ENCODE peak calls at places on chromosomes 5 and 9, in ten cellular contexts. D is GM12891, G is heart left ventricle, F is transverse colon, J is lower leg skin, Q is H54, Y is prostate gland, N is esophagus squamous epithelium, C is uterus, V is GM12892. I is an unnamed sample.

GRCh38 chr9:69175488-69175872 is 1.4 kb downstream of the TJP2 start:
- DNase-seq in Y (no peak), G (no peak), N (no peak), F (no peak), V (no peak), Q (no peak), J (no peak), C (no peak), D (no peak), I (no peak)

GRCh38 chr9:4305586-4305985 is 5.7 kb upstream of the GLIS3 start:
- DNase-seq in G (no peak), Q (no peak), C (no peak), J (no peak), D (no peak), N (no peak), F (no peak), Y (no peak), V (no peak), I (no peak)

GRCh38 chr9:135513351-135513846 is 7.8 kb upstream of the LCN1 start:
- DNase-seq in D (no peak), N (no peak), F (no peak), G (no peak), C (no peak), J (no peak), V (no peak), Q (no peak), Y (no peak), I (peak)

GRCh38 chr9:133767625-133768024 is 29.5 kb upstream of the SARDH start:
- DNase-seq in Q (no peak), N (no peak), D (no peak), F (no peak), V (no peak), J (no peak), G (no peak), C (no peak), Y (no peak), I (peak)

GRCh38 chr5:83922699-83923098 is 202.0 kb upstream of the HAPLN1 start:
- DNase-seq in D (no peak), F (no peak), J (no peak), Q (no peak), Y (no peak), G (no peak), C (no peak), N (no peak), V (no peak), I (no peak)

GRCh38 chr9:136665704-136666363 is 3.1 kb downstream of the EGFL7 start:
- DNase-seq in C (no peak), J (no peak), D (no peak), Q (peak), Y (no peak), V (no peak), N (no peak), G (no peak), F (no peak), I (no peak)

GRCh38 chr5:138725153-138725884 is 27.9 kb upstream of the CTNNA1 start:
- DNase-seq in Q (peak), J (peak), C (peak), V (no peak), G (peak), Y (peak), N (no peak), F (peak), D (no peak), I (no peak)

GRCh38 chr5:179792612-179793469 is 945 bp upstream of the LTC4S start:
- DNase-seq in F (no peak), Y (no peak), J (no peak), N (no peak), C (no peak), V (no peak), D (no peak), G (peak), Q (no peak), I (no peak)

GRCh38 chr5:156094001-156094400 is 233.0 kb upstream of the SGCD start:
- DNase-seq in J (no peak), N (no peak), Q (no peak), Y (no peak), C (no peak), V (no peak), G (peak), F (no peak), D (no peak), I (no peak)

GRCh38 chr9:129614932-129615331 is 6.0 kb downstream of the C9orf50 start:
- DNase-seq in Q (no peak), Y (no peak), C (no peak), F (no peak), J (no peak), D (no peak), G (no peak), V (no peak), N (no peak), I (peak)

GRCh38 chr5:138809391-138809790 is 56.2 kb downstream of the CTNNA1 start:
- DNase-seq in F (no peak), J (no peak), V (no peak), D (no peak), Y (no peak), C (no peak), Q (no peak), N (no peak), G (no peak), I (no peak)

GRCh38 chr5:36611520-36612274 is 5.3 kb downstream of the SLC1A3 start:
- DNase-seq in F (no peak), V (no peak), N (no peak), Q (no peak), Y (no peak), C (no peak), J (no peak), D (no peak), G (peak), I (no peak)

GRCh38 chr5:16519435-16519834 is 53.8 kb upstream of the ZNF622 start:
- DNase-seq in J (no peak), V (no peak), D (no peak), Q (no peak), Y (no peak), N (no peak), G (no peak), F (no peak), C (no peak), I (no peak)
- TF ChIP-seq POLR2A in J (no peak), V (no peak), D (no peak), Q (no peak), Y (no peak), N (no peak), G (no peak), F (no peak), C (no peak), I (no peak)

DNA sequence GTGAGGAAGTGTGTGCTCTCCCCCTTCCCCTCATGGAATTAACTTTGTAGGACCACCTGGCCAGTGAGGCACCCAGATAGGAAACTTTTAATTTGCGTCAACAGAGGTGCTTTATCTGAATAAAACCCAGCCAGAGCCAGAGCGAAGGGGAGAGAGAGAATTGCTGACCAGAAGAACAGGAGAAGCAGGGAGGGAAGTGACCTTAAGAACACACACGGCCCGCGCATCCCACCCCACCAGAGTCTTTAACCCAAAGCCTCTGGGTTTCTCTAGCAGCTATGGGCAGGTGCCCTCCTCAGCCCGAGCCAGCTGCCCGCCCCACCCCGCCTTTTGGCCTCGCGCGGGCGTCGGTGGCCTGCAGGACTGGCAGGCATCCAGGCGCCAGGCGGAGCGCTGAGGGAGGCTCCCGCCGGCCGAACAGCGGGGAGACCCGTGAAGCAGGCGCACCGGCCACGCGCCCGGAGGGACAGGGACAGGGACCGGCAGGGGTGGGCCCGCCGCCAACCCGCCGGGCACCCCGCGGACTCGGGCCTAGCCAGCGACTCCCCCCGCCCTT is 568 bp downstream of the ERAP1 start:
- DNase-seq in F (peak), C (peak), J (peak), V (peak), Y (peak), N (peak), G (peak), Q (peak), D (peak), I (peak)
- TF ChIP-seq POLR2A in F (no peak), C (peak), J (no peak), V (no peak), Y (no peak), N (no peak), G (peak), Q (peak), D (no peak), I (peak)

DNA sequence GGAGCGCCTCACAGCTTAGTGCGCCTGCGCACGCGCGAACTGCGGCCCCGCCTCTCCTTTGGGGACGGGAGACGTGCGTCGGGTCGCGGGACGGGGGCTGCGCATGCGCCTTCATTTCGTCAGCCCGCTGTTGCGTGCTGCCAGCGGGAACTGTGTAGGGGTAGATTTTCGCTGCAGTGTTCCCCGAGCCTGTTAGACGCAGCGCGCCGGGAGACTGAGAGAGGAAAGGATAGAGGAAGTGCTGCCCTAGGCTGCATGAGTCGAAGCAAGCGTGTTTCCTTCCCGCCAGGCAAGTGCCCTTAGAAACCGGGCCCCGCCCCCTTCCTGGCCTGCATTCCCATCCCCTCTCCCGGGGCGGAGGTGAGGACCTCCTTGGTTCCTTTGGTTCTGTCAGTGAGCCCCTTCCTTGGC is 12.3 kb downstream of the ITGA1 start:
- DNase-seq in V (peak), G (peak), J (peak), Y (peak), D (peak), N (peak), Q (peak), F (peak), C (peak), I (peak)
- TF ChIP-seq POLR2A in V (peak), G (peak), J (no peak), Y (peak), D (peak), N (no peak), Q (peak), F (peak), C (peak), I (no peak)

GRCh38 chr9:96686638-96687335 is 31.7 kb upstream of the PRXL2C start:
- DNase-seq in V (no peak), F (peak), G (peak), D (peak), N (peak), Q (no peak), J (peak), C (peak), Y (peak), I (peak)
- TF ChIP-seq POLR2A in V (no peak), F (no peak), G (peak), D (no peak), N (no peak), Q (no peak), J (no peak), C (no peak), Y (peak), I (no peak)

GRCh38 chr5:144832416-144832815 is 661.7 kb downstream of the KCTD16 start:
- DNase-seq in G (no peak), Y (no peak), N (no peak), C (no peak), F (no peak), V (no peak), J (no peak), D (no peak), Q (no peak), I (no peak)
- TF ChIP-seq POLR2A in G (no peak), Y (no peak), N (no peak), C (no peak), F (no peak), V (no peak), J (no peak), D (no peak), Q (no peak), I (no peak)

DNA sequence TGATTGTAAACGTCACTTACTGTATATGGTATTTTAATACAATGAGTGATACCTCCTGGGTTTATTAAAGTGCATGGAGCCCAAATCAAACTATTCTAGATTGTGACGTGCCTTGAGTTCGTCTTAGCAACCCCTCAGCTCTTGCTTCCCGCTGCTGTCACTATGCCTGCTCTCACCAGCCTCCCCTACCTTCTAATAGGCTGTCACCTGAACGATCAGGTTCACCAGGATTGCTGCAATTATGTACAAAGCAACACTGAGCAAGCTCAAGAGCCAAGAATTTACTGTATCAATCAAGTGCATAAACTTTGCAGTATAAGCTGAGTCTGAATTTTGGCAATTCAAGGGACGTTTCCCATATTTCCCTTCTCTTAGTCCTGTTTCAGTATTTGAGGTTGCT is 3.0 kb downstream of the LECT2 start:
- DNase-seq in G (no peak), J (no peak), N (no peak), C (no peak), Q (no peak), F (no peak), Y (no peak), V (no peak), D (no peak), I (no peak)
- TF ChIP-seq POLR2A in G (no peak), J (no peak), N (no peak), C (no peak), Q (no peak), F (no peak), Y (no peak), V (no peak), D (no peak), I (no peak)

GRCh38 chr9:121118266-121118665 is 43.5 kb downstream of the CNTRL start:
- DNase-seq in C (no peak), J (no peak), D (no peak), N (no peak), F (no peak), V (no peak), Q (no peak), G (no peak), Y (no peak), I (no peak)

GRCh38 chr9:121121582-121122087 is 46.9 kb downstream of the CNTRL start:
- DNase-seq in G (peak), C (peak), F (peak), V (peak), Q (peak), J (peak), N (peak), Y (peak), D (peak), I (peak)

GRCh38 chr9:121123816-121124536 is 49.2 kb downstream of the CNTRL start:
- DNase-seq in Y (no peak), G (no peak), N (no peak), Q (no peak), J (no peak), C (no peak), F (no peak), D (no peak), V (no peak), I (no peak)

GRCh38 chr9:121122450-121123032 is 47.8 kb downstream of the CNTRL start:
- DNase-seq in Y (no peak), Q (no peak), G (no peak), D (no peak), N (no peak), F (no peak), V (no peak), J (no peak), C (no peak), I (no peak)

DNA sequence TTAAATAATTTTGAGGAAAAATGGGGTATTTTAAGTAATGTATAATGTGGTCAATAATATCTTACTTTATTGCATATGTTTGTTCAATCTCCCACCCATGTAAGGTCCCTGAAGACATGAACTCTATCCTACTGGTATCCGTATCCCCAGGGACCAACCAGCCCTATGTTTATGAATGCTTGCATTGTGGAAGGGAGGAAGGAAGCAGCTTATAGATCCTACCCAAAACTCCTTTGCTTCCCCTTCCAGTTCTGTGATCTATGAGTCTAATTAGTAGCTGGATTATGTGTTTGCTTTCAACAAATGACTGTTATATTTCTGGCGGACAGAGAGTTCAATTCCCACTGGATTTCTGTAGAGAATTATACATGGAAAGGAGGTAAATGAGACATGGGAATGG is 45.6 kb downstream of the CNTRL start:
- DNase-seq in C (no peak), N (no peak), J (no peak), V (no peak), D (no peak), F (no peak), Y (no peak), Q (no peak), G (no peak), I (no peak)
- TF ChIP-seq POLR2A in C (no peak), N (no peak), J (no peak), V (no peak), D (no peak), F (no peak), Y (no peak), Q (no peak), G (no peak), I (no peak)

GRCh38 chr5:98927242-98927987 is 1.4 kb downstream of the CHD1 start:
- DNase-seq in C (peak), F (peak), D (no peak), Y (peak), Q (peak), J (peak), G (peak), V (no peak), N (no peak), I (peak)

GRCh38 chr5:98929123-98929981 is 545 bp upstream of the CHD1 start:
- DNase-seq in V (peak), D (peak), J (peak), F (peak), C (peak), Q (peak), Y (peak), N (peak), G (peak), I (peak)

GRCh38 chr5:98927988-98928801 is 612 bp downstream of the CHD1 start:
- DNase-seq in F (peak), N (peak), C (peak), V (peak), Y (peak), D (peak), Q (peak), G (peak), J (peak), I (peak)

GRCh38 chr5:98929982-98930355 is 1.2 kb upstream of the CHD1 start:
- DNase-seq in Q (no peak), F (peak), Y (no peak), J (no peak), C (no peak), V (no peak), D (no peak), N (no peak), G (no peak), I (peak)

GRCh38 chr5:98928802-98929122 is at the start of gene CHD1:
- DNase-seq in Q (peak), Y (peak), V (peak), G (peak), C (peak), F (peak), J (peak), N (peak), D (peak), I (peak)
- TF ChIP-seq POLR2A in Q (peak), Y (peak), V (peak), G (no peak), C (peak), F (peak), J (no peak), N (no peak), D (peak), I (peak)

GRCh38 chr9:122930933-122931850 is at the start of gene ZBTB26:
- DNase-seq in D (peak), F (peak), Y (peak), N (peak), Q (peak), J (peak), V (peak), G (peak), C (peak), I (peak)
- TF ChIP-seq POLR2A in D (peak), F (peak), Y (peak), N (no peak), Q (peak), J (no peak), V (peak), G (peak), C (peak), I (peak)

GRCh38 chr5:75668988-75669760 is 48.1 kb downstream of the POC5 start:
- DNase-seq in G (peak), V (peak), F (peak), N (no peak), Q (peak), J (no peak), C (peak), Y (no peak), D (peak), I (peak)
- TF ChIP-seq POLR2A in G (no peak), V (peak), F (no peak), N (no peak), Q (no peak), J (no peak), C (no peak), Y (no peak), D (peak), I (no peak)

I was measured in Peyer's patch.